ENCODE peak calls at places on chromosomes 3 and 15, in ten cellular contexts. Q is HTR-8/SVneo, G is AG04450, M is Daoy, L is COR-L47, V is endothelial cell of umbilical vein, J is psoas muscle, D is HS-27A, F is ACHN, O is A549. E is an unnamed sample.

GRCh38 chr3:67059443-67059842 is 61.3 kb downstream of the KBTBD8 start:
- DNase-seq in Q (no peak), G (no peak), M (no peak), L (no peak), V (no peak), J (no peak), D (no peak), F (no peak), O (no peak), E (no peak)

GRCh38 chr3:193780371-193780770 is 187.4 kb downstream of the OPA1 start:
- DNase-seq in Q (no peak), G (no peak), M (no peak), L (no peak), V (no peak), J (no peak), D (no peak), F (no peak), O (no peak), E (no peak)

GRCh38 chr3:176574736-176575135 is 622.5 kb downstream of the TBL1XR1 start:
- DNase-seq in Q (no peak), G (no peak), M (no peak), L (no peak), V (no peak), J (no peak), D (no peak), F (no peak), O (no peak), E (no peak)

GRCh38 chr3:159814161-159814560 is 174.5 kb upstream of the IL12A start:
- DNase-seq in Q (peak; percentile 66), G (no peak), M (peak; percentile 35), L (peak; percentile 82), V (no peak), J (no peak), D (no peak), F (no peak), O (no peak), E (peak; percentile 54)

GRCh38 chr3:47299396-47300318 is 16.9 kb downstream of the KLHL18 start:
- DNase-seq in Q (no peak), G (no peak), M (no peak), L (no peak), V (no peak), J (no peak), D (no peak), F (no peak), O (no peak), E (no peak)

GRCh38 chr15:85742186-85742751 is 52.5 kb downstream of the KLHL25 start:
- DNase-seq in Q (no peak), G (no peak), M (no peak), L (no peak), V (no peak), J (no peak), D (no peak), F (no peak), O (no peak), E (peak; percentile 34)

GRCh38 chr3:140442621-140443020 is 235.2 kb upstream of the TRIM42 start:
- DNase-seq in Q (no peak), G (no peak), M (no peak), L (no peak), V (no peak), J (no peak), D (no peak), F (no peak), O (no peak), E (no peak)

GRCh38 chr3:50406487-50406886 is 47.2 kb upstream of the TMEM115 start:
- DNase-seq in Q (no peak), G (no peak), M (no peak), L (no peak), V (no peak), J (no peak), D (no peak), F (no peak), O (no peak), E (no peak)

GRCh38 chr15:66852064-66852905 is 150.2 kb downstream of the SMAD6 start:
- DNase-seq in Q (no peak), G (no peak), M (no peak), L (no peak), V (no peak), J (no peak), D (no peak), F (no peak), O (no peak), E (no peak)

GRCh38 chr3:59143447-59143846 is 93.6 kb upstream of the CFAP20DC start:
- DNase-seq in Q (no peak), G (no peak), M (no peak), L (no peak), V (no peak), J (no peak), D (no peak), F (peak; percentile 2), O (no peak), E (no peak)

GRCh38 chr3:135023985-135024658 is 229.1 kb downstream of the EPHB1 start:
- DNase-seq in Q (no peak), G (no peak), M (peak; percentile 14), L (no peak), V (no peak), J (no peak), D (no peak), F (no peak), O (no peak), E (no peak)

GRCh38 chr15:97728791-97729190 is 231.7 kb upstream of the ARRDC4 start:
- DNase-seq in Q (no peak), G (no peak), M (peak; percentile 41), L (no peak), V (no peak), J (no peak), D (no peak), F (no peak), O (no peak), E (no peak)

GRCh38 chr3:184354121-184354728 is 7.2 kb downstream of the CLCN2 start:
- DNase-seq in Q (no peak), G (no peak), M (peak; percentile 61), L (peak; percentile 50), V (peak; percentile 37), J (peak; percentile 58), D (no peak), F (peak; percentile 40), O (peak; percentile 47), E (peak; percentile 44)

GRCh38 chr3:128285042-128285924 is 132.0 kb downstream of the EEFSEC start:
- DNase-seq in Q (no peak), G (no peak), M (no peak), L (no peak), V (no peak), J (no peak), D (no peak), F (no peak), O (no peak), E (no peak)

GRCh38 chr15:75352186-75352585 is 5.3 kb downstream of the NEIL1 start:
- DNase-seq in Q (no peak), G (no peak), M (no peak), L (no peak), V (no peak), J (no peak), D (no peak), F (no peak), O (no peak), E (no peak)

GRCh38 chr3:3631114-3631513 is 168.1 kb upstream of the LRRN1 start:
- DNase-seq in Q (no peak), G (no peak), M (no peak), L (no peak), V (no peak), J (no peak), D (no peak), F (no peak), O (no peak), E (no peak)

GRCh38 chr3:11844891-11845290 is 1.8 kb downstream of the TAMM41 start:
- DNase-seq in Q (no peak), G (no peak), M (no peak), L (no peak), V (no peak), J (no peak), D (no peak), F (no peak), O (no peak), E (no peak)

GRCh38 chr3:70108072-70108471 is 108.5 kb downstream of the SAMMSON start:
- DNase-seq in Q (no peak), G (no peak), M (peak; percentile 19), L (no peak), V (no peak), J (no peak), D (no peak), F (peak; percentile 41), O (no peak), E (peak; percentile 49)

GRCh38 chr15:79593119-79593869 is 161.2 kb downstream of the MINAR1 start:
- DNase-seq in Q (no peak), G (no peak), M (no peak), L (no peak), V (peak; percentile 3), J (no peak), D (no peak), F (no peak), O (no peak), E (peak; percentile 7)

GRCh38 chr3:151166161-151166560 is 36.9 kb downstream of the GPR171 start:
- DNase-seq in Q (no peak), G (no peak), M (no peak), L (no peak), V (no peak), J (no peak), D (no peak), F (no peak), O (no peak), E (no peak)

GRCh38 chr15:39156636-39157255 is 424.1 kb upstream of the THBS1 start:
- DNase-seq in Q (no peak), G (no peak), M (no peak), L (no peak), V (no peak), J (peak; percentile 44), D (no peak), F (no peak), O (no peak), E (no peak)

GRCh38 chr3:130395916-130396315 is 50.4 kb downstream of the COL6A5 start:
- DNase-seq in Q (no peak), G (no peak), M (peak; percentile 76), L (no peak), V (peak; percentile 14), J (no peak), D (no peak), F (peak; percentile 67), O (peak; percentile 1), E (peak; percentile 17)

GRCh38 chr15:69298697-69299441 is at the start of gene PAQR5:
- DNase-seq in Q (peak; percentile 27), G (no peak), M (peak; percentile 29), L (no peak), V (no peak), J (peak; percentile 31), D (no peak), F (peak; percentile 18), O (peak; percentile 92), E (no peak)

GRCh38 chr3:134685881-134686802 is 35.3 kb upstream of the KY start:
- DNase-seq in Q (no peak), G (peak; percentile 81), M (peak; percentile 75), L (no peak), V (no peak), J (no peak), D (no peak), F (no peak), O (no peak), E (no peak)

GRCh38 chr15:58392611-58393161 is 39.1 kb upstream of the LIPC start:
- DNase-seq in Q (no peak), G (no peak), M (no peak), L (no peak), V (no peak), J (no peak), D (no peak), F (no peak), O (no peak), E (no peak)

GRCh38 chr3:113698891-113699465 is 2.5 kb upstream of the USF3 start:
- DNase-seq in Q (no peak), G (no peak), M (no peak), L (no peak), V (no peak), J (no peak), D (no peak), F (peak; percentile 39), O (no peak), E (no peak)

GRCh38 chr3:14884665-14885064 is 62.7 kb upstream of the NR2C2 start:
- DNase-seq in Q (no peak), G (no peak), M (peak; percentile 26), L (no peak), V (no peak), J (no peak), D (no peak), F (no peak), O (no peak), E (no peak)

GRCh38 chr3:10647376-10647775 is 142.0 kb upstream of the ATP2B2 start:
- DNase-seq in Q (no peak), G (no peak), M (no peak), L (no peak), V (no peak), J (no peak), D (no peak), F (no peak), O (no peak), E (no peak)